ENCODE peak calls at places on chromosomes 7 and 10, in ten cellular contexts. Q is esophagus squamous epithelium; T is skeletal muscle cell; M is GM12878; F is ureter; N is fibroblast of lung; R is AG04450; U is psoas muscle; G is T-helper 2 cell; D is stimulated activated CD4-positive, alpha-beta T cell treated with anti-CD3 and anti-CD28 coated beads, TNF-alpha, amount 100 ng/mL, for 1 hour. C is an unnamed sample.

GRCh38 chr7:3267928-3268690 is 32.9 kb upstream of the SDK1 start:
- DNase-seq in T (peak), R (peak), U (no peak), G (no peak), D (no peak), F (no peak), M (no peak), N (peak), Q (no peak), C (no peak)

GRCh38 chr10:104485632-104486031 is 132.0 kb downstream of the CFAP58 start:
- DNase-seq in G (no peak), U (no peak), N (no peak), F (no peak), D (no peak), R (no peak), T (no peak), Q (no peak), M (no peak), C (no peak)

GRCh38 chr10:42979730-42980467 is 97.0 kb upstream of the RET start:
- DNase-seq in D (no peak), R (no peak), G (no peak), T (no peak), F (peak), Q (no peak), M (no peak), U (no peak), N (no peak), C (no peak)

GRCh38 chr10:80090120-80090519 is 11.7 kb downstream of the TMEM254 start:
- DNase-seq in D (no peak), R (no peak), N (no peak), F (no peak), G (no peak), U (no peak), M (no peak), Q (no peak), T (no peak), C (no peak)

GRCh38 chr10:129949411-129950335 is 14.4 kb downstream of the EBF3 start:
- DNase-seq in Q (no peak), N (no peak), U (peak), T (no peak), D (no peak), R (no peak), F (no peak), M (no peak), G (no peak), C (no peak)

GRCh38 chr7:26664735-26665420 is 199.5 kb downstream of the SKAP2 start:
- DNase-seq in R (no peak), Q (no peak), M (no peak), U (no peak), T (no peak), D (no peak), N (peak), G (no peak), F (peak), C (no peak)

GRCh38 chr10:15262036-15262713 is 93.7 kb upstream of the NMT2 start:
- DNase-seq in F (no peak), M (no peak), N (peak), T (no peak), D (no peak), G (no peak), Q (no peak), R (no peak), U (no peak), C (peak)

GRCh38 chr10:86725980-86726976 is 30.1 kb upstream of the BMPR1A start:
- DNase-seq in R (no peak), M (no peak), T (no peak), N (no peak), G (no peak), F (no peak), D (no peak), Q (no peak), U (no peak), C (no peak)

GRCh38 chr7:116628971-116629586 is 42.9 kb upstream of the MET start:
- DNase-seq in R (no peak), Q (no peak), T (no peak), G (no peak), M (no peak), U (no peak), N (peak), F (no peak), D (no peak), C (no peak)

GRCh38 chr10:124453965-124454610 is 4.3 kb upstream of the NKX1-2 start:
- DNase-seq in M (no peak), G (no peak), D (no peak), Q (no peak), R (no peak), N (no peak), T (no peak), U (no peak), F (no peak), C (no peak)

C was measured in colonic mucosa.